ENCODE peak calls at places on chromosome 5, in six cellular contexts. One of them, this sample, is unnamed.

GRCh38 chr5:141805874-141806273 is 72.3 kb downstream of the PCDH1 start:
- DNase-seq in endothelial cell of umbilical vein: peak; percentile 86
- DNase-seq in CD4-positive, alpha-beta memory T cell: no peak
- DNase-seq in heart left ventricle: peak; percentile 73
- DNase-seq in uterus: peak; percentile 57
- DNase-seq in upper lobe of right lung: no peak
- DNase-seq in this sample: no peak

GRCh38 chr5:151151793-151152192 is 5.8 kb downstream of the ANXA6 start:
- DNase-seq in endothelial cell of umbilical vein: no peak
- DNase-seq in CD4-positive, alpha-beta memory T cell: no peak
- DNase-seq in heart left ventricle: no peak
- DNase-seq in uterus: no peak
- DNase-seq in upper lobe of right lung: no peak
- DNase-seq in this sample: peak; percentile 72

GRCh38 chr5:43204958-43205357 is 12.9 kb downstream of the NIM1K start:
- DNase-seq in endothelial cell of umbilical vein: no peak
- DNase-seq in CD4-positive, alpha-beta memory T cell: no peak
- DNase-seq in heart left ventricle: no peak
- DNase-seq in uterus: no peak
- DNase-seq in upper lobe of right lung: no peak
- DNase-seq in this sample: no peak

GRCh38 chr5:115170128-115170923 is 618 bp upstream of the TRIM36 start:
- DNase-seq in endothelial cell of umbilical vein: peak; percentile 49
- DNase-seq in CD4-positive, alpha-beta memory T cell: no peak
- DNase-seq in heart left ventricle: no peak
- DNase-seq in uterus: no peak
- DNase-seq in upper lobe of right lung: no peak
- DNase-seq in this sample: no peak

GRCh38 chr5:116572375-116573278 is 2.0 kb downstream of the SEMA6A start:
- DNase-seq in endothelial cell of umbilical vein: peak; percentile 25
- DNase-seq in CD4-positive, alpha-beta memory T cell: no peak
- DNase-seq in heart left ventricle: peak; percentile 59
- DNase-seq in uterus: peak; percentile 34
- DNase-seq in upper lobe of right lung: peak; percentile 65
- DNase-seq in this sample: peak; percentile 65

GRCh38 chr5:177453852-177454396 is 7.3 kb downstream of the PRR7 start:
- DNase-seq in endothelial cell of umbilical vein: no peak
- DNase-seq in CD4-positive, alpha-beta memory T cell: no peak
- DNase-seq in heart left ventricle: no peak
- DNase-seq in uterus: no peak
- DNase-seq in upper lobe of right lung: no peak
- DNase-seq in this sample: no peak

GRCh38 chr5:147098233-147098790 is 136.5 kb upstream of the STK32A start:
- DNase-seq in endothelial cell of umbilical vein: peak; percentile 23
- DNase-seq in CD4-positive, alpha-beta memory T cell: peak; percentile 4
- DNase-seq in heart left ventricle: peak; percentile 27
- DNase-seq in uterus: no peak
- DNase-seq in upper lobe of right lung: no peak
- DNase-seq in this sample: no peak

GRCh38 chr5:143882520-143882919 is 70.6 kb downstream of the HMHB1 start:
- DNase-seq in endothelial cell of umbilical vein: no peak
- DNase-seq in CD4-positive, alpha-beta memory T cell: no peak
- DNase-seq in heart left ventricle: no peak
- DNase-seq in uterus: no peak
- DNase-seq in upper lobe of right lung: no peak
- DNase-seq in this sample: no peak

GRCh38 chr5:1141827-1142226 is 30.0 kb upstream of the SLC12A7 start:
- DNase-seq in endothelial cell of umbilical vein: no peak
- DNase-seq in CD4-positive, alpha-beta memory T cell: no peak
- DNase-seq in heart left ventricle: no peak
- DNase-seq in uterus: no peak
- DNase-seq in upper lobe of right lung: no peak
- DNase-seq in this sample: no peak

GRCh38 chr5:119435436-119436132 is 16.7 kb upstream of the HSD17B4 start:
- DNase-seq in endothelial cell of umbilical vein: peak; percentile 62
- DNase-seq in CD4-positive, alpha-beta memory T cell: peak; percentile 64
- DNase-seq in heart left ventricle: peak; percentile 52
- DNase-seq in uterus: peak; percentile 18
- DNase-seq in upper lobe of right lung: peak; percentile 90
- DNase-seq in this sample: peak; percentile 65

GRCh38 chr5:3789519-3790193 is 194.0 kb downstream of the IRX1 start:
- DNase-seq in endothelial cell of umbilical vein: no peak
- DNase-seq in CD4-positive, alpha-beta memory T cell: no peak
- DNase-seq in heart left ventricle: no peak
- DNase-seq in uterus: no peak
- DNase-seq in upper lobe of right lung: no peak
- DNase-seq in this sample: no peak

GRCh38 chr5:122073864-122074263 is 4.2 kb downstream of the LOX start:
- DNase-seq in endothelial cell of umbilical vein: no peak
- DNase-seq in CD4-positive, alpha-beta memory T cell: no peak
- DNase-seq in heart left ventricle: no peak
- DNase-seq in uterus: no peak
- DNase-seq in upper lobe of right lung: no peak
- DNase-seq in this sample: no peak

GRCh38 chr5:76689321-76690026 is 26.5 kb upstream of the F2R start:
- DNase-seq in endothelial cell of umbilical vein: peak; percentile 86
- DNase-seq in CD4-positive, alpha-beta memory T cell: no peak
- DNase-seq in heart left ventricle: no peak
- DNase-seq in uterus: no peak
- DNase-seq in upper lobe of right lung: no peak
- DNase-seq in this sample: no peak

GRCh38 chr5:131792900-131793299 is 3.9 kb downstream of the FNIP1 start:
- DNase-seq in endothelial cell of umbilical vein: no peak
- DNase-seq in CD4-positive, alpha-beta memory T cell: no peak
- DNase-seq in heart left ventricle: no peak
- DNase-seq in uterus: no peak
- DNase-seq in upper lobe of right lung: no peak
- DNase-seq in this sample: no peak

GRCh38 chr5:92641031-92641962 is 939.7 kb downstream of the NR2F1-AS1 start:
- DNase-seq in endothelial cell of umbilical vein: peak; percentile 90
- DNase-seq in CD4-positive, alpha-beta memory T cell: no peak
- DNase-seq in heart left ventricle: no peak
- DNase-seq in uterus: no peak
- DNase-seq in upper lobe of right lung: no peak
- DNase-seq in this sample: no peak

GRCh38 chr5:141084487-141084989 is 9.9 kb upstream of the PCDHB2 start:
- DNase-seq in endothelial cell of umbilical vein: peak; percentile 39
- DNase-seq in CD4-positive, alpha-beta memory T cell: peak; percentile 32
- DNase-seq in heart left ventricle: peak; percentile 40
- DNase-seq in uterus: peak; percentile 39
- DNase-seq in upper lobe of right lung: no peak
- DNase-seq in this sample: no peak

GRCh38 chr5:54904425-54904824 is 81.0 kb downstream of the ESM1 start:
- DNase-seq in endothelial cell of umbilical vein: peak; percentile 52
- DNase-seq in CD4-positive, alpha-beta memory T cell: no peak
- DNase-seq in heart left ventricle: no peak
- DNase-seq in uterus: no peak
- DNase-seq in upper lobe of right lung: no peak
- DNase-seq in this sample: no peak

GRCh38 chr5:133130387-133131118 is 78.7 kb downstream of the HSPA4 start:
- DNase-seq in endothelial cell of umbilical vein: peak; percentile 14
- DNase-seq in CD4-positive, alpha-beta memory T cell: no peak
- DNase-seq in heart left ventricle: no peak
- DNase-seq in uterus: no peak
- DNase-seq in upper lobe of right lung: no peak
- DNase-seq in this sample: peak; percentile 33

GRCh38 chr5:15938186-15938585 is 241.4 kb downstream of the MARCHF11 start:
- DNase-seq in endothelial cell of umbilical vein: no peak
- DNase-seq in CD4-positive, alpha-beta memory T cell: no peak
- DNase-seq in heart left ventricle: no peak
- DNase-seq in uterus: no peak
- DNase-seq in upper lobe of right lung: no peak
- DNase-seq in this sample: no peak

GRCh38 chr5:58255970-58256369 is 203.9 kb downstream of the PLK2 start:
- DNase-seq in endothelial cell of umbilical vein: no peak
- DNase-seq in CD4-positive, alpha-beta memory T cell: no peak
- DNase-seq in heart left ventricle: no peak
- DNase-seq in uterus: no peak
- DNase-seq in upper lobe of right lung: no peak
- DNase-seq in this sample: no peak

GRCh38 chr5:165304193-165304820 is 1798.9 kb downstream of the MAT2B start:
- DNase-seq in endothelial cell of umbilical vein: no peak
- DNase-seq in CD4-positive, alpha-beta memory T cell: no peak
- DNase-seq in heart left ventricle: no peak
- DNase-seq in uterus: no peak
- DNase-seq in upper lobe of right lung: no peak
- DNase-seq in this sample: no peak

GRCh38 chr5:129906177-129906887 is 2.1 kb downstream of the CHSY3 start:
- DNase-seq in endothelial cell of umbilical vein: peak; percentile 57
- DNase-seq in CD4-positive, alpha-beta memory T cell: no peak
- DNase-seq in heart left ventricle: peak; percentile 31
- DNase-seq in uterus: peak; percentile 13
- DNase-seq in upper lobe of right lung: peak; percentile 47
- DNase-seq in this sample: no peak

GRCh38 chr5:140253985-140254384 is 48.9 kb downstream of the PFDN1 start:
- DNase-seq in endothelial cell of umbilical vein: no peak
- DNase-seq in CD4-positive, alpha-beta memory T cell: no peak
- DNase-seq in heart left ventricle: peak; percentile 39
- DNase-seq in uterus: no peak
- DNase-seq in upper lobe of right lung: peak; percentile 73
- DNase-seq in this sample: no peak

GRCh38 chr5:142012186-142012785 is 541 bp downstream of the GNPDA1 start:
- DNase-seq in endothelial cell of umbilical vein: peak; percentile 52
- DNase-seq in CD4-positive, alpha-beta memory T cell: peak; percentile 32
- DNase-seq in heart left ventricle: peak; percentile 42
- DNase-seq in uterus: peak; percentile 42
- DNase-seq in upper lobe of right lung: peak; percentile 79
- DNase-seq in this sample: peak; percentile 85

GRCh38 chr5:1800470-1801060 is 642 bp upstream of the NDUFS6 start:
- DNase-seq in endothelial cell of umbilical vein: peak; percentile 64
- DNase-seq in CD4-positive, alpha-beta memory T cell: peak; percentile 70
- DNase-seq in heart left ventricle: no peak
- DNase-seq in uterus: no peak
- DNase-seq in upper lobe of right lung: peak; percentile 66
- DNase-seq in this sample: peak; percentile 19

GRCh38 chr5:171315386-171315891 is 6.4 kb downstream of the TLX3 start:
- DNase-seq in endothelial cell of umbilical vein: no peak
- DNase-seq in CD4-positive, alpha-beta memory T cell: no peak
- DNase-seq in heart left ventricle: no peak
- DNase-seq in uterus: no peak
- DNase-seq in upper lobe of right lung: peak; percentile 59
- DNase-seq in this sample: peak; percentile 53
- H3K4me3 ChIP-seq in endothelial cell of umbilical vein: no peak overlapping the region
- H3K4me3 ChIP-seq in CD4-positive, alpha-beta memory T cell: no peak overlapping the region
- H3K4me3 ChIP-seq in heart left ventricle: peak overlapping the region; percentile 5
- H3K4me3 ChIP-seq in uterus: no peak overlapping the region
- H3K4me3 ChIP-seq in upper lobe of right lung: no peak overlapping the region
- H3K4me3 ChIP-seq in this sample: peak overlapping the region; percentile 45

GRCh38 chr5:150113047-150113744 is 26.8 kb upstream of the CSF1R start:
- DNase-seq in endothelial cell of umbilical vein: no peak
- DNase-seq in CD4-positive, alpha-beta memory T cell: no peak
- DNase-seq in heart left ventricle: peak; percentile 62
- DNase-seq in uterus: no peak
- DNase-seq in upper lobe of right lung: peak; percentile 62
- DNase-seq in this sample: peak; percentile 87

GRCh38 chr5:150114102-150114641 is 27.8 kb upstream of the CSF1R start:
- DNase-seq in endothelial cell of umbilical vein: no peak
- DNase-seq in CD4-positive, alpha-beta memory T cell: no peak
- DNase-seq in heart left ventricle: no peak
- DNase-seq in uterus: no peak
- DNase-seq in upper lobe of right lung: peak; percentile 55
- DNase-seq in this sample: no peak

GRCh38 chr5:150114773-150115408 is 28.5 kb upstream of the CSF1R start:
- DNase-seq in endothelial cell of umbilical vein: no peak
- DNase-seq in CD4-positive, alpha-beta memory T cell: no peak
- DNase-seq in heart left ventricle: no peak
- DNase-seq in uterus: no peak
- DNase-seq in upper lobe of right lung: peak; percentile 27
- DNase-seq in this sample: peak; percentile 72

GRCh38 chr5:150111121-150111520 is 24.8 kb upstream of the CSF1R start:
- DNase-seq in endothelial cell of umbilical vein: no peak
- DNase-seq in CD4-positive, alpha-beta memory T cell: no peak
- DNase-seq in heart left ventricle: no peak
- DNase-seq in uterus: no peak
- DNase-seq in upper lobe of right lung: peak; percentile 44
- DNase-seq in this sample: peak; percentile 65

DNA sequence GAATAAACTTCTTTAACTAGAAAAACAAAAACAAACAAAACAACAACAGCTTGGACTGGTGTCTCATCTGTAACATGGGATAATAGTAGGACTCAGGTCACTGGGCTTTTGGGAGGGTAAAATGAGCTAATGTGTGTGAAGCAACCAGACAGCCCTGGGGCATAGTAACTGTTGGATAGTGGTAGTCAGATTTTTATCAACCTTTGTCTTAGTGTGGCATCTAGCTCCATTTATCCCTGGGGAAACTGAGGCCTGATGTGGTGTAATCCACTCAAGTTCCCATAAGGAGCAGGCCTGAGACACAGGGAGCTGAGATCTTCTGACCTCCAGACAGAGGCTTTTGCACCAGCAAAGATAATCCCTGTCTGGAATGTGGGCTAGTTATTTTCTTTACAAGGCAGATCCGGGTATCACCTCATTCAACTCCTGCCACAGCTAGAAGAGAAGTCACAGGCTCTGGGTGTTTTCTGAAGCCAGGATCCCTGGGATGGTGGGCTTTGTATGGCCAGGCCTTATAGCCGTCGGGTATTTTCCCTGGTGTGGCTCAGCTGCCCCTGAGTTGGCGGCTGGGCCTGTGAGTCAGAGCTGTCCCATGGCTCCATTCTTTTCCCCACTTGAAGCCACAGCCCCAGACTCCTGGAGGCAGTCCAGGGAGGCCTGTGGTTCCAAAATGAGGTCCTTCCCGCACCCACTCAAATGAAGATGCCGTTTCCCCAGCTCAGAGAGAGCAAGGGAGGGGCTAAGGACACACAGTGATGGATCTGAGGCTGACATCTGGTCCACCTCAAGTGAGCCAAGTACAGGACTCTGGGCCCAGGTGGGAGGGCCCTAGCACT is 26.1 kb upstream of the CSF1R start:
- DNase-seq in endothelial cell of umbilical vein: no peak
- DNase-seq in CD4-positive, alpha-beta memory T cell: no peak
- DNase-seq in heart left ventricle: peak; percentile 76
- DNase-seq in uterus: no peak
- DNase-seq in upper lobe of right lung: peak; percentile 65
- DNase-seq in this sample: peak; percentile 93
- H3K27ac ChIP-seq in endothelial cell of umbilical vein: no peak overlapping the region
- H3K27ac ChIP-seq in CD4-positive, alpha-beta memory T cell: no peak overlapping the region
- H3K27ac ChIP-seq in heart left ventricle: peak overlapping the region; percentile 33
- H3K27ac ChIP-seq in uterus: peak overlapping the region; percentile 55
- H3K27ac ChIP-seq in upper lobe of right lung: peak overlapping the region; percentile 17
- H3K27ac ChIP-seq in this sample: peak overlapping the region; percentile 60

DNA sequence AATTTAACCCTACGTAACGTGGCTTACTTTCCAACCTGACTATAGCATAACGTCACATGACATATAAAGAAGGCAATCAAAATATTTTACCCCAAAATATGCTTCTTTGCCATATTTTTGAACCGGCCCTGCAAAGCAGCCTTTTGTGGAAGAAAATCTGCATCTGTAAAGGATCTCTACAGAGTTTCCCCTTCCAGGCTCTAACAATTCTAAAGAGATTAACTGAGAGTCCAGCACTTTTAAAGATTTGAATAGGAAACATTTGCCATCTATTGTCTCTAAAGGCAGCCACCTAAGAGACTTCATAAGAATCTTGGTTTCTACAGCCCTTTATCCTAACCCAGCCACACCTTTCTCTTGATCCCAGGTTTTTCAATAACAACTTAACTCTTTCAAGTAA is 22.7 kb downstream of the AP3B1 start:
- DNase-seq in endothelial cell of umbilical vein: no peak
- DNase-seq in CD4-positive, alpha-beta memory T cell: no peak
- DNase-seq in heart left ventricle: no peak
- DNase-seq in uterus: no peak
- DNase-seq in upper lobe of right lung: no peak
- DNase-seq in this sample: no peak
- H3K4me3 ChIP-seq in endothelial cell of umbilical vein: no peak overlapping the region
- H3K4me3 ChIP-seq in CD4-positive, alpha-beta memory T cell: no peak overlapping the region
- H3K4me3 ChIP-seq in heart left ventricle: no peak overlapping the region
- H3K4me3 ChIP-seq in uterus: no peak overlapping the region
- H3K4me3 ChIP-seq in upper lobe of right lung: no peak overlapping the region
- H3K4me3 ChIP-seq in this sample: no peak overlapping the region

GRCh38 chr5:37247496-37247895 is 1.7 kb downstream of the CPLANE1 start:
- DNase-seq in endothelial cell of umbilical vein: no peak
- DNase-seq in CD4-positive, alpha-beta memory T cell: no peak
- DNase-seq in heart left ventricle: no peak
- DNase-seq in uterus: no peak
- DNase-seq in upper lobe of right lung: no peak
- DNase-seq in this sample: no peak
- H3K27ac ChIP-seq in endothelial cell of umbilical vein: no peak overlapping the region
- H3K27ac ChIP-seq in CD4-positive, alpha-beta memory T cell: no peak overlapping the region
- H3K27ac ChIP-seq in heart left ventricle: no peak overlapping the region
- H3K27ac ChIP-seq in uterus: no peak overlapping the region
- H3K27ac ChIP-seq in upper lobe of right lung: no peak overlapping the region
- H3K27ac ChIP-seq in this sample: no peak overlapping the region

This sample was measured in tibial artery.